ENCODE peak calls at places on chromosome 1, in four cellular contexts. N is suprapubic skin, U is stomach, X is endodermal cell. C is an unnamed sample. For H3K36me3 and H3K4me1, the result is how much of the 10 kb centered on the place peaks cover.

GRCh38 chr1:228279722-228280105 is 71.9 kb downstream of the OBSCN start:
- DNase-seq in X (no peak), N (peak), U (no peak), C (no peak)

GRCh38 chr1:185144233-185144632 is 12.5 kb downstream of the TRMT1L start:
- DNase-seq in N (no peak), X (no peak), U (no peak), C (no peak)

GRCh38 chr1:101088431-101088830 is 62.8 kb upstream of the DPH5 start:
- DNase-seq in X (no peak), U (no peak), N (no peak), C (no peak)

GRCh38 chr1:24535021-24535424 is 20.9 kb upstream of the NCMAP start:
- DNase-seq in X (peak), U (peak), N (no peak), C (peak)

GRCh38 chr1:217526636-217527035 is 104.3 kb downstream of the GPATCH2 start:
- DNase-seq in U (no peak), N (no peak), X (no peak), C (no peak)

GRCh38 chr1:204359474-204360255 is at the start of gene PLEKHA6:
- DNase-seq in X (peak), N (no peak), U (no peak), C (no peak)

GRCh38 chr1:22749919-22750670 is 39.5 kb downstream of the EPHB2 start:
- DNase-seq in U (peak), N (no peak), X (no peak), C (no peak)

GRCh38 chr1:55284856-55285255 is 69.7 kb upstream of the USP24 start:
- DNase-seq in U (no peak), X (peak), N (no peak), C (no peak)

GRCh38 chr1:2200308-2200943 is 5.9 kb upstream of the FAAP20 start:
- DNase-seq in X (no peak), U (no peak), N (no peak), C (no peak)

GRCh38 chr1:156767879-156768608 is 709 bp downstream of the PRCC start:
- DNase-seq in U (no peak), N (peak), X (peak), C (no peak)

GRCh38 chr1:38038836-38039235 is 7.8 kb downstream of the POU3F1 start:
- DNase-seq in U (no peak), X (no peak), N (no peak), C (no peak)

GRCh38 chr1:53043271-53043670 is 18.7 kb upstream of the PODN start:
- DNase-seq in N (no peak), U (no peak), X (no peak), C (no peak)
- H3K36me3 ChIP-seq in N (under half), U (half or more), X (under half), C (under half)

DNA sequence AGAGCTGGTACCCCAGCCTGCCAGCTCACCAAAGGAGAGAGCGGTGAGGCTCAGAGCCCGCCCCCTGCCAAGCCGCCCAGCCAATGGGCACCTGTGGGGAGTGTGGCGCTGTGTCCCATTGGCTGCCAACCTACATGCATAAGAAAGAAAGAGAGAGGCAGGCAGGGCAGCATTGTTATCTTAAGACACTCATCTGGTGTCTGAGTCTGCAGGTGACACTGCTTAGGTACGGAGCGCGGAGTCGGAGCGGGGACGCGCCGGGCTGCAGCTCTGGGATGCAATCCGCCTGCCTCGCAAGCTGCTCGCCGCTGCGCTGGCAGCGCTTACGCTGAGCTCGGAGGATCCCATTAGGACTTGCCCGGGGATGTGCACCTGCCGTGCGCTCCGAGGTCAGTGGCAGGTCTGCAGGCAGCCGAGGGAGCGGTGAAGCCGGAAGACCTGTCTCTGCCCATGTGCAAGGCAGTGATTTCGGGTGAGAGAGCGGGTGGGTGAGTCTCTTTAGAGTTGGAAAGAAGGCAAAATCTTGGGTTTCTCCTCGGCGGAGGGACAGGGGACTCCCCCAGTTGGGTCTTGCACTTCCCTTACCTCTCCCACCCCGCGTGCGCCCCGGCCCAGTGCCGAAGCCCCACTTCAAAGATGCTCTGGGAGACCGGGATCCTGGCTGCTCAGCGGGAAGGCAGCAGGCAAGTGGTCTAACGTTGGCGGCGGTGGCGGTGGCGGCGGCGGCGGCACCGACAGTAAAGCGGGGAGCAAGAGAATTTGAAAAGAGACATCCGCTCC is at the start of gene BRINP2:
- DNase-seq in N (no peak), U (peak), X (peak), C (no peak)
- TF ChIP-seq CTCF in N (no peak), U (no peak), X (no peak), C (no peak)

GRCh38 chr1:44670751-44671640 is 3.3 kb downstream of the TMEM53 start:
- DNase-seq in U (no peak), N (no peak), X (no peak), C (no peak)
- H3K4me1 ChIP-seq in U (under half), N (under half), X (under half), C (under half)

GRCh38 chr1:150927629-150928028 is 1.5 kb downstream of the SETDB1 start:
- DNase-seq in U (no peak), X (no peak), N (no peak), C (no peak)
- H3K36me3 ChIP-seq in U (half or more), X (under half), N (under half), C (under half)

DNA sequence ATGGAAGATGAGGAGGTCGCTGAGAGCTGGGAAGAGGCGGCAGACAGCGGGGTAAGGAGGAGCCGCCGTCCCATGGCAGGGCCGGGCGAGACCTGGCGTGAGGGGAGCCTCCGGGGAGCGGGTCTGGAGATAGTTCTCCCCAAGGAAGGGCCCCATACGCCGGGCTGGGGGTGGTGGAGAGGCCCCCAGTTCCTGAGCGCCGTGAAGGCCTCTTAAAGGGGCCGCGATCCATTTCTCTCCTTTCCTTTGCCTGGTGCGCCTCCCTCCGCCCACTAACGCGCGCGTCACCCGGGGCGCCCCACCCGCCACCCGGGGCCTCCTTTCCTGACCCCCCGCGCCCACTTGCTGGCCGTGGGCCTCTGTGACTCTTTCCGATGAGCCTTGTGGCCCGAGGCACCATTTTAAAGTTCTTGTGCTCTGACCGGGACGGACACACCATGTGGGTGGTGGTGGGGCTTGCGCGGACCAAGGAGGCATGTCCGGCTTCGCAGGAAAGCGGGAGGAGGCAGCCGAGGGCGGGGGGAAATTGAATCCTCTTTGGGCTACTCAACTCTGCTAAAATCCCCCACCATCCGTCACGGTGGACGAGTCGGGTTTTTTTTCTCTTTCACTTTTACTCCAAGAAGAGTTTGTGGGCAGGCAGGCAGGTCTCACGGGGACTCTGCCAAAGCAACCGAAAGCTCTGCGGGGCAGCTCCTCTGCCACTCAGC is 371 bp downstream of the SZRD1 start:
- DNase-seq in N (peak), X (peak), U (peak), C (peak)
- TF ChIP-seq CTCF in N (no peak), X (no peak), U (no peak), C (no peak)

C was measured in CD8-positive, alpha-beta T cell.